ENCODE peak calls at places on chromosomes 4 and X, in eight cellular contexts. One of them, this sample, is unnamed.

GRCh38 chr4:55834086-55834795 is 14.7 kb downstream of the EXOC1L start:
- DNase-seq in neural progenitor cell: no peak
- DNase-seq in germinal center: no peak
- DNase-seq in renal cortical epithelial cell: no peak
- DNase-seq in WERI-Rb-1: no peak
- DNase-seq in naive B cell: no peak
- DNase-seq in heart right ventricle: no peak
- DNase-seq in activated T-cell treated with anti-CD3 and anti-CD28 coated beads for 1 hour: no peak
- DNase-seq in this sample: no peak

GRCh38 chrX:12999422-12999821 is 24.5 kb downstream of the TMSB4X start:
- DNase-seq in renal cortical epithelial cell: no peak
- DNase-seq in activated T-cell treated with anti-CD3 and anti-CD28 coated beads for 1 hour: no peak
- DNase-seq in heart right ventricle: no peak
- DNase-seq in naive B cell: no peak
- DNase-seq in WERI-Rb-1: no peak
- DNase-seq in germinal center: no peak
- DNase-seq in neural progenitor cell: no peak
- DNase-seq in this sample: no peak

GRCh38 chrX:2387614-2388239 is 113.0 kb downstream of the DHRSX start:
- DNase-seq in naive B cell: no peak
- DNase-seq in renal cortical epithelial cell: no peak
- DNase-seq in heart right ventricle: no peak
- DNase-seq in neural progenitor cell: no peak
- DNase-seq in germinal center: no peak
- DNase-seq in activated T-cell treated with anti-CD3 and anti-CD28 coated beads for 1 hour: no peak
- DNase-seq in WERI-Rb-1: no peak
- DNase-seq in this sample: no peak

GRCh38 chr4:184688447-184688846 is 38.9 kb downstream of the PRIMPOL start:
- DNase-seq in naive B cell: no peak
- DNase-seq in heart right ventricle: no peak
- DNase-seq in renal cortical epithelial cell: peak; percentile 88
- DNase-seq in neural progenitor cell: no peak
- DNase-seq in activated T-cell treated with anti-CD3 and anti-CD28 coated beads for 1 hour: no peak
- DNase-seq in WERI-Rb-1: no peak
- DNase-seq in germinal center: no peak
- DNase-seq in this sample: peak; percentile 93

GRCh38 chr4:11428161-11428700 is 463 bp downstream of the HS3ST1 start:
- DNase-seq in activated T-cell treated with anti-CD3 and anti-CD28 coated beads for 1 hour: no peak
- DNase-seq in germinal center: no peak
- DNase-seq in WERI-Rb-1: no peak
- DNase-seq in heart right ventricle: no peak
- DNase-seq in neural progenitor cell: peak; percentile 37
- DNase-seq in renal cortical epithelial cell: peak; percentile 18
- DNase-seq in naive B cell: no peak
- DNase-seq in this sample: no peak

GRCh38 chr4:78776729-78777555 is 792 bp downstream of the BMP2K start:
- DNase-seq in activated T-cell treated with anti-CD3 and anti-CD28 coated beads for 1 hour: peak; percentile 30
- DNase-seq in renal cortical epithelial cell: peak; percentile 63
- DNase-seq in WERI-Rb-1: peak; percentile 31
- DNase-seq in heart right ventricle: peak; percentile 12
- DNase-seq in neural progenitor cell: peak; percentile 80
- DNase-seq in naive B cell: peak; percentile 54
- DNase-seq in germinal center: peak; percentile 56
- DNase-seq in this sample: peak; percentile 84

GRCh38 chr4:5133201-5133600 is 81.9 kb downstream of the STK32B start:
- DNase-seq in activated T-cell treated with anti-CD3 and anti-CD28 coated beads for 1 hour: no peak
- DNase-seq in renal cortical epithelial cell: no peak
- DNase-seq in germinal center: no peak
- DNase-seq in neural progenitor cell: no peak
- DNase-seq in WERI-Rb-1: no peak
- DNase-seq in heart right ventricle: no peak
- DNase-seq in naive B cell: no peak
- DNase-seq in this sample: peak; percentile 19

GRCh38 chrX:338281-338835 is 19.8 kb upstream of the GTPBP6 start:
- DNase-seq in germinal center: no peak
- DNase-seq in naive B cell: no peak
- DNase-seq in neural progenitor cell: no peak
- DNase-seq in renal cortical epithelial cell: no peak
- DNase-seq in activated T-cell treated with anti-CD3 and anti-CD28 coated beads for 1 hour: no peak
- DNase-seq in heart right ventricle: no peak
- DNase-seq in WERI-Rb-1: no peak
- DNase-seq in this sample: no peak

GRCh38 chr4:99024481-99025275 is 29.2 kb downstream of the METAP1 start:
- DNase-seq in heart right ventricle: no peak
- DNase-seq in WERI-Rb-1: peak; percentile 82
- DNase-seq in renal cortical epithelial cell: peak; percentile 36
- DNase-seq in germinal center: no peak
- DNase-seq in neural progenitor cell: peak; percentile 4
- DNase-seq in naive B cell: no peak
- DNase-seq in activated T-cell treated with anti-CD3 and anti-CD28 coated beads for 1 hour: no peak
- DNase-seq in this sample: peak; percentile 45

GRCh38 chr4:140149851-140150635 is 3.9 kb downstream of the MAML3 start:
- DNase-seq in heart right ventricle: peak; percentile 80
- DNase-seq in germinal center: peak; percentile 50
- DNase-seq in activated T-cell treated with anti-CD3 and anti-CD28 coated beads for 1 hour: peak; percentile 58
- DNase-seq in WERI-Rb-1: peak; percentile 83
- DNase-seq in naive B cell: peak; percentile 72
- DNase-seq in renal cortical epithelial cell: peak; percentile 40
- DNase-seq in neural progenitor cell: peak; percentile 80
- DNase-seq in this sample: peak; percentile 75

GRCh38 chr4:26029512-26030131 is 115.6 kb downstream of the SMIM20 start:
- DNase-seq in activated T-cell treated with anti-CD3 and anti-CD28 coated beads for 1 hour: no peak
- DNase-seq in naive B cell: no peak
- DNase-seq in germinal center: no peak
- DNase-seq in renal cortical epithelial cell: no peak
- DNase-seq in heart right ventricle: no peak
- DNase-seq in WERI-Rb-1: no peak
- DNase-seq in neural progenitor cell: peak; percentile 11
- DNase-seq in this sample: no peak

GRCh38 chr4:174650711-174651355 is 128.5 kb upstream of the HPGD start:
- DNase-seq in renal cortical epithelial cell: no peak
- DNase-seq in heart right ventricle: no peak
- DNase-seq in germinal center: no peak
- DNase-seq in WERI-Rb-1: no peak
- DNase-seq in activated T-cell treated with anti-CD3 and anti-CD28 coated beads for 1 hour: no peak
- DNase-seq in naive B cell: no peak
- DNase-seq in neural progenitor cell: no peak
- DNase-seq in this sample: no peak

GRCh38 chr4:699816-700580 is 5.6 kb upstream of the PCGF3 start:
- DNase-seq in germinal center: no peak
- DNase-seq in activated T-cell treated with anti-CD3 and anti-CD28 coated beads for 1 hour: no peak
- DNase-seq in naive B cell: no peak
- DNase-seq in renal cortical epithelial cell: no peak
- DNase-seq in WERI-Rb-1: no peak
- DNase-seq in heart right ventricle: no peak
- DNase-seq in neural progenitor cell: no peak
- DNase-seq in this sample: no peak

GRCh38 chrX:101051153-101051548 is 760 bp downstream of the TRMT2B start:
- DNase-seq in heart right ventricle: no peak
- DNase-seq in renal cortical epithelial cell: no peak
- DNase-seq in WERI-Rb-1: no peak
- DNase-seq in naive B cell: no peak
- DNase-seq in activated T-cell treated with anti-CD3 and anti-CD28 coated beads for 1 hour: no peak
- DNase-seq in neural progenitor cell: no peak
- DNase-seq in germinal center: no peak
- DNase-seq in this sample: no peak

GRCh38 chr4:186740822-186741221 is 17.2 kb upstream of the FAT1 start:
- DNase-seq in germinal center: no peak
- DNase-seq in renal cortical epithelial cell: no peak
- DNase-seq in activated T-cell treated with anti-CD3 and anti-CD28 coated beads for 1 hour: no peak
- DNase-seq in neural progenitor cell: no peak
- DNase-seq in naive B cell: no peak
- DNase-seq in WERI-Rb-1: no peak
- DNase-seq in heart right ventricle: no peak
- DNase-seq in this sample: no peak

GRCh38 chr4:96326846-96327245 is 487.0 kb downstream of the PDHA2 start:
- DNase-seq in neural progenitor cell: no peak
- DNase-seq in germinal center: no peak
- DNase-seq in WERI-Rb-1: no peak
- DNase-seq in activated T-cell treated with anti-CD3 and anti-CD28 coated beads for 1 hour: no peak
- DNase-seq in heart right ventricle: no peak
- DNase-seq in renal cortical epithelial cell: peak; percentile 66
- DNase-seq in naive B cell: no peak
- DNase-seq in this sample: peak; percentile 9

GRCh38 chrX:96861661-96862060 is 22.0 kb upstream of the RPA4 start:
- DNase-seq in naive B cell: no peak
- DNase-seq in neural progenitor cell: no peak
- DNase-seq in heart right ventricle: no peak
- DNase-seq in renal cortical epithelial cell: no peak
- DNase-seq in activated T-cell treated with anti-CD3 and anti-CD28 coated beads for 1 hour: no peak
- DNase-seq in WERI-Rb-1: no peak
- DNase-seq in germinal center: no peak
- DNase-seq in this sample: no peak

GRCh38 chr4:99808260-99808857 is 8.3 kb upstream of the DAPP1 start:
- DNase-seq in WERI-Rb-1: peak; percentile 88
- DNase-seq in activated T-cell treated with anti-CD3 and anti-CD28 coated beads for 1 hour: peak; percentile 63
- DNase-seq in neural progenitor cell: peak; percentile 76
- DNase-seq in heart right ventricle: peak; percentile 40
- DNase-seq in naive B cell: peak; percentile 68
- DNase-seq in germinal center: peak; percentile 69
- DNase-seq in renal cortical epithelial cell: peak; percentile 50
- DNase-seq in this sample: peak; percentile 73

GRCh38 chr4:139454111-139454600 is at the start of gene RAB33B:
- DNase-seq in naive B cell: no peak
- DNase-seq in neural progenitor cell: peak; percentile 95
- DNase-seq in WERI-Rb-1: no peak
- DNase-seq in activated T-cell treated with anti-CD3 and anti-CD28 coated beads for 1 hour: no peak
- DNase-seq in heart right ventricle: no peak
- DNase-seq in renal cortical epithelial cell: peak; percentile 70
- DNase-seq in germinal center: peak; percentile 41
- DNase-seq in this sample: no peak

GRCh38 chr4:55637272-55637820 is 1.2 kb upstream of the NMU start:
- DNase-seq in WERI-Rb-1: no peak
- DNase-seq in germinal center: no peak
- DNase-seq in naive B cell: no peak
- DNase-seq in neural progenitor cell: peak; percentile 66
- DNase-seq in renal cortical epithelial cell: no peak
- DNase-seq in activated T-cell treated with anti-CD3 and anti-CD28 coated beads for 1 hour: no peak
- DNase-seq in heart right ventricle: no peak
- DNase-seq in this sample: no peak

GRCh38 chrX:21778236-21778635 is 20.3 kb upstream of the SMPX start:
- DNase-seq in heart right ventricle: no peak
- DNase-seq in neural progenitor cell: no peak
- DNase-seq in activated T-cell treated with anti-CD3 and anti-CD28 coated beads for 1 hour: no peak
- DNase-seq in germinal center: no peak
- DNase-seq in renal cortical epithelial cell: no peak
- DNase-seq in naive B cell: no peak
- DNase-seq in WERI-Rb-1: no peak
- DNase-seq in this sample: no peak

GRCh38 chrX:651922-652775 is 21.6 kb downstream of the SHOX start:
- DNase-seq in WERI-Rb-1: no peak
- DNase-seq in naive B cell: no peak
- DNase-seq in renal cortical epithelial cell: no peak
- DNase-seq in neural progenitor cell: peak; percentile 1
- DNase-seq in heart right ventricle: no peak
- DNase-seq in germinal center: no peak
- DNase-seq in activated T-cell treated with anti-CD3 and anti-CD28 coated beads for 1 hour: no peak
- DNase-seq in this sample: no peak

GRCh38 chr4:91448668-91449330 is 855.0 kb upstream of the GRID2 start:
- DNase-seq in activated T-cell treated with anti-CD3 and anti-CD28 coated beads for 1 hour: no peak
- DNase-seq in germinal center: no peak
- DNase-seq in naive B cell: no peak
- DNase-seq in renal cortical epithelial cell: peak; percentile 84
- DNase-seq in heart right ventricle: no peak
- DNase-seq in neural progenitor cell: no peak
- DNase-seq in WERI-Rb-1: no peak
- DNase-seq in this sample: peak; percentile 72

GRCh38 chr4:152594981-152595916 is 59.4 kb upstream of the FBXW7 start:
- DNase-seq in germinal center: no peak
- DNase-seq in heart right ventricle: no peak
- DNase-seq in neural progenitor cell: no peak
- DNase-seq in activated T-cell treated with anti-CD3 and anti-CD28 coated beads for 1 hour: no peak
- DNase-seq in renal cortical epithelial cell: peak; percentile 51
- DNase-seq in WERI-Rb-1: no peak
- DNase-seq in naive B cell: no peak
- DNase-seq in this sample: peak; percentile 62

GRCh38 chr4:119286377-119287002 is 35.4 kb downstream of the FABP2 start:
- DNase-seq in germinal center: no peak
- DNase-seq in WERI-Rb-1: no peak
- DNase-seq in renal cortical epithelial cell: peak; percentile 69
- DNase-seq in heart right ventricle: peak; percentile 53
- DNase-seq in naive B cell: peak; percentile 10
- DNase-seq in activated T-cell treated with anti-CD3 and anti-CD28 coated beads for 1 hour: peak; percentile 22
- DNase-seq in neural progenitor cell: peak; percentile 38
- DNase-seq in this sample: peak; percentile 63

GRCh38 chrX:81996166-81996565 is 794.3 kb downstream of the SH3BGRL start:
- DNase-seq in heart right ventricle: no peak
- DNase-seq in renal cortical epithelial cell: no peak
- DNase-seq in neural progenitor cell: no peak
- DNase-seq in WERI-Rb-1: no peak
- DNase-seq in naive B cell: no peak
- DNase-seq in germinal center: no peak
- DNase-seq in activated T-cell treated with anti-CD3 and anti-CD28 coated beads for 1 hour: no peak
- DNase-seq in this sample: no peak

GRCh38 chr4:122898370-122899150 is 23.8 kb downstream of the NUDT6 start:
- DNase-seq in neural progenitor cell: no peak
- DNase-seq in heart right ventricle: no peak
- DNase-seq in naive B cell: no peak
- DNase-seq in renal cortical epithelial cell: peak; percentile 95
- DNase-seq in WERI-Rb-1: no peak
- DNase-seq in activated T-cell treated with anti-CD3 and anti-CD28 coated beads for 1 hour: no peak
- DNase-seq in germinal center: no peak
- DNase-seq in this sample: peak; percentile 92

GRCh38 chr4:152729466-152729865 is 49.7 kb upstream of the TMEM154 start:
- DNase-seq in renal cortical epithelial cell: peak; percentile 10
- DNase-seq in naive B cell: no peak
- DNase-seq in WERI-Rb-1: no peak
- DNase-seq in neural progenitor cell: no peak
- DNase-seq in activated T-cell treated with anti-CD3 and anti-CD28 coated beads for 1 hour: no peak
- DNase-seq in germinal center: no peak
- DNase-seq in heart right ventricle: no peak
- DNase-seq in this sample: peak; percentile 9

GRCh38 chr4:7863911-7864681 is 75.6 kb downstream of the AFAP1 start:
- DNase-seq in neural progenitor cell: peak; percentile 23
- DNase-seq in activated T-cell treated with anti-CD3 and anti-CD28 coated beads for 1 hour: no peak
- DNase-seq in naive B cell: no peak
- DNase-seq in germinal center: peak; percentile 18
- DNase-seq in heart right ventricle: no peak
- DNase-seq in renal cortical epithelial cell: peak; percentile 32
- DNase-seq in WERI-Rb-1: no peak
- DNase-seq in this sample: no peak

GRCh38 chr4:47287735-47288134 is 175.8 kb downstream of the COMMD8 start:
- DNase-seq in germinal center: no peak
- DNase-seq in heart right ventricle: no peak
- DNase-seq in activated T-cell treated with anti-CD3 and anti-CD28 coated beads for 1 hour: no peak
- DNase-seq in neural progenitor cell: no peak
- DNase-seq in WERI-Rb-1: no peak
- DNase-seq in naive B cell: no peak
- DNase-seq in renal cortical epithelial cell: peak; percentile 74
- DNase-seq in this sample: peak; percentile 44